ENCODE peak calls at places on chromosomes 5 and 9, in nine cellular contexts. B is amniotic stem cell; Y is activated T-cell treated with anti-CD3 and anti-CD28 coated beads for 1 hour; T is mesenchymal stem cell; R is PC-3; Q is stimulated activated naive B cell treated with anti-CD40 and anti-IgM and Interleukin-4, amounts not matched to agents 10 μg/mL and 1 μg/mL and 100 μg/mL, for 72 hours; M is HT1080; F is MCF 10A; A is NCI-H460. P is an unnamed sample.

GRCh38 chr5:38780316-38780715 is 65.5 kb upstream of the OSMR start:
- DNase-seq in B (no peak), Y (no peak), T (peak), R (peak), Q (no peak), M (no peak), F (no peak), A (no peak), P (no peak)

GRCh38 chr9:89953824-89954223 is 349.0 kb downstream of the GADD45G start:
- DNase-seq in B (no peak), Y (no peak), T (no peak), R (no peak), Q (no peak), M (no peak), F (no peak), A (no peak), P (no peak)

GRCh38 chr9:371349-371748 is 156.7 kb downstream of the DOCK8 start:
- DNase-seq in B (no peak), Y (no peak), T (no peak), R (no peak), Q (no peak), M (no peak), F (no peak), A (no peak), P (no peak)

GRCh38 chr5:78005021-78005785 is 229.1 kb upstream of the TBCA start:
- DNase-seq in B (no peak), Y (no peak), T (peak), R (peak), Q (no peak), M (peak), F (peak), A (no peak), P (no peak)

GRCh38 chr9:95349109-95350038 is 31.9 kb upstream of the FANCC start:
- DNase-seq in B (no peak), Y (no peak), T (peak), R (no peak), Q (no peak), M (no peak), F (no peak), A (no peak), P (no peak)

GRCh38 chr5:139017624-139018023 is 142.5 kb upstream of the LRRTM2 start:
- DNase-seq in B (no peak), Y (no peak), T (no peak), R (no peak), Q (no peak), M (no peak), F (no peak), A (no peak), P (no peak)

GRCh38 chr9:34049630-34050384 is 1.1 kb upstream of the UBAP2 start:
- DNase-seq in B (no peak), Y (no peak), T (no peak), R (no peak), Q (no peak), M (no peak), F (peak), A (no peak), P (no peak)

GRCh38 chr5:61489574-61489973 is 157.5 kb downstream of the ZSWIM6 start:
- DNase-seq in B (no peak), Y (no peak), T (no peak), R (no peak), Q (no peak), M (no peak), F (no peak), A (no peak), P (no peak)

GRCh38 chr9:114771901-114772300 is 33.9 kb downstream of the TNFSF15 start:
- DNase-seq in B (no peak), Y (no peak), T (no peak), R (peak), Q (no peak), M (no peak), F (peak), A (no peak), P (no peak)

GRCh38 chr5:93572101-93572772 is 8.8 kb downstream of the NR2F1-AS1 start:
- DNase-seq in B (no peak), Y (no peak), T (peak), R (no peak), Q (no peak), M (no peak), F (no peak), A (no peak), P (no peak)

GRCh38 chr5:100424787-100425186 is 110.4 kb upstream of the FAM174A start:
- DNase-seq in B (no peak), Y (no peak), T (peak), R (no peak), Q (no peak), M (no peak), F (no peak), A (no peak), P (no peak)

GRCh38 chr5:170701321-170701720 is 82.2 kb upstream of the GABRP start:
- DNase-seq in B (no peak), Y (no peak), T (no peak), R (no peak), Q (no peak), M (no peak), F (no peak), A (no peak), P (no peak)

GRCh38 chr9:86329649-86330048 is 24.6 kb downstream of the TUT7 start:
- DNase-seq in B (no peak), Y (no peak), T (no peak), R (no peak), Q (no peak), M (no peak), F (no peak), A (no peak), P (no peak)

GRCh38 chr9:111039203-111039907 is 1.1 kb upstream of the LPAR1 start:
- DNase-seq in B (no peak), Y (no peak), T (no peak), R (no peak), Q (no peak), M (no peak), F (no peak), A (no peak), P (no peak)

GRCh38 chr5:170182461-170182860 is 50.3 kb upstream of the C5orf58 start:
- DNase-seq in B (no peak), Y (no peak), T (no peak), R (no peak), Q (no peak), M (no peak), F (no peak), A (no peak), P (no peak)

GRCh38 chr5:62977641-62978040 is 399.0 kb downstream of the LRRC70 start:
- DNase-seq in B (no peak), Y (no peak), T (no peak), R (no peak), Q (no peak), M (no peak), F (no peak), A (no peak), P (no peak)

GRCh38 chr5:53323511-53323910 is 156.9 kb upstream of the FST start:
- DNase-seq in B (no peak), Y (no peak), T (no peak), R (peak), Q (no peak), M (no peak), F (peak), A (no peak), P (no peak)

GRCh38 chr9:115855458-115856133 is 298.0 kb upstream of the PAPPA start:
- DNase-seq in B (no peak), Y (no peak), T (no peak), R (no peak), Q (no peak), M (no peak), F (no peak), A (no peak), P (no peak)

GRCh38 chr5:153660919-153661318 is 170.4 kb downstream of the GRIA1 start:
- DNase-seq in B (no peak), Y (no peak), T (peak), R (no peak), Q (no peak), M (no peak), F (no peak), A (no peak), P (no peak)

GRCh38 chr9:71740199-71740598 is 28.1 kb downstream of the CEMIP2 start:
- DNase-seq in B (no peak), Y (no peak), T (no peak), R (peak), Q (no peak), M (no peak), F (no peak), A (no peak), P (peak)

GRCh38 chr9:11893331-11893730 is 799.9 kb upstream of the TYRP1 start:
- DNase-seq in B (no peak), Y (no peak), T (peak), R (no peak), Q (no peak), M (peak), F (no peak), A (no peak), P (no peak)

GRCh38 chr9:129031514-129031913 is 3.4 kb upstream of the SH3GLB2 start:
- DNase-seq in B (no peak), Y (no peak), T (no peak), R (no peak), Q (no peak), M (no peak), F (no peak), A (no peak), P (no peak)

GRCh38 chr9:28158451-28158850 is 585.2 kb upstream of the C9orf72 start:
- DNase-seq in B (no peak), Y (no peak), T (no peak), R (no peak), Q (no peak), M (no peak), F (no peak), A (no peak), P (no peak)

GRCh38 chr9:131500939-131501541 is 1.7 kb upstream of the POMT1 start:
- DNase-seq in B (no peak), Y (no peak), T (peak), R (peak), Q (no peak), M (peak), F (peak), A (no peak), P (peak)

GRCh38 chr5:32444191-32444945 is at the start of gene ZFR:
- DNase-seq in B (peak), Y (peak), T (peak), R (peak), Q (peak), M (peak), F (peak), A (peak), P (peak)

GRCh38 chr5:152686931-152687330 is 281.9 kb upstream of the NMUR2 start:
- DNase-seq in B (no peak), Y (no peak), T (no peak), R (no peak), Q (no peak), M (no peak), F (peak), A (no peak), P (no peak)

GRCh38 chr5:16383544-16384057 is 82.0 kb downstream of the ZNF622 start:
- DNase-seq in B (no peak), Y (no peak), T (no peak), R (no peak), Q (no peak), M (no peak), F (no peak), A (no peak), P (no peak)

GRCh38 chr5:93589812-93590215 is 6.8 kb downstream of the NR2F1 start:
- DNase-seq in B (no peak), Y (no peak), T (peak), R (no peak), Q (no peak), M (no peak), F (no peak), A (no peak), P (no peak)

GRCh38 chr5:94778299-94778698 is 159.8 kb downstream of the SLF1 start:
- DNase-seq in B (no peak), Y (no peak), T (no peak), R (no peak), Q (no peak), M (no peak), F (no peak), A (no peak), P (no peak)

GRCh38 chr5:96481396-96481795 is 48.3 kb upstream of the PCSK1 start:
- DNase-seq in B (no peak), Y (no peak), T (no peak), R (no peak), Q (no peak), M (no peak), F (no peak), A (no peak), P (no peak)

GRCh38 chr5:84227221-84227620 is 157.5 kb downstream of the EDIL3 start:
- DNase-seq in B (no peak), Y (no peak), T (peak), R (no peak), Q (no peak), M (no peak), F (no peak), A (no peak), P (no peak)

GRCh38 chr5:74167206-74167929 is 473.2 kb downstream of the ENC1 start:
- DNase-seq in B (peak), Y (no peak), T (peak), R (peak), Q (no peak), M (peak), F (peak), A (peak), P (peak)

GRCh38 chr9:29319727-29320513 is 1746.6 kb upstream of the C9orf72 start:
- DNase-seq in B (no peak), Y (no peak), T (peak), R (no peak), Q (no peak), M (no peak), F (peak), A (peak), P (no peak)

GRCh38 chr9:137813167-137813566 is 64.4 kb upstream of the CACNA1B start:
- DNase-seq in B (no peak), Y (no peak), T (no peak), R (no peak), Q (no peak), M (no peak), F (no peak), A (no peak), P (no peak)

GRCh38 chr5:160382361-160382760 is 11.9 kb upstream of the C1QTNF2 start:
- DNase-seq in B (no peak), Y (no peak), T (no peak), R (no peak), Q (no peak), M (no peak), F (no peak), A (no peak), P (no peak)

GRCh38 chr5:149265559-149265958 is 6.1 kb upstream of the AFAP1L1 start:
- DNase-seq in B (peak), Y (no peak), T (peak), R (peak), Q (no peak), M (peak), F (peak), A (no peak), P (no peak)

GRCh38 chr5:111914957-111915356 is 158.0 kb upstream of the NREP start:
- DNase-seq in B (no peak), Y (no peak), T (no peak), R (no peak), Q (no peak), M (no peak), F (peak), A (no peak), P (no peak)

GRCh38 chr9:107138261-107138992 is 144.7 kb upstream of the RAD23B start:
- DNase-seq in B (no peak), Y (no peak), T (peak), R (no peak), Q (no peak), M (no peak), F (no peak), A (no peak), P (no peak)

GRCh38 chr9:134793281-134793680 is 87.3 kb upstream of the FCN2 start:
- DNase-seq in B (peak), Y (no peak), T (no peak), R (no peak), Q (no peak), M (no peak), F (no peak), A (no peak), P (no peak)

GRCh38 chr9:120161801-120162200 is 418.2 kb downstream of the CDK5RAP2 start:
- DNase-seq in B (no peak), Y (no peak), T (no peak), R (no peak), Q (no peak), M (no peak), F (no peak), A (no peak), P (no peak)